ENCODE peak calls at places on chromosome 19, in six cellular contexts. W is uterus, H is PC-3, V is tibial artery, E is lower lobe of right lung, J is ascending aorta. O is an unnamed sample.

GRCh38 chr19:19338082-19338481 is 17.5 kb downstream of the MAU2 start:
- DNase-seq in J (no peak), E (no peak), V (no peak), H (peak), W (no peak), O (no peak)

GRCh38 chr19:52094526-52094925 is 1.0 kb downstream of the ZNF841 start:
- DNase-seq in W (no peak), J (no peak), E (no peak), H (no peak), V (no peak), O (no peak)

GRCh38 chr19:38264486-38265212 is at the start of gene SPINT2:
- DNase-seq in J (no peak), V (no peak), E (peak), H (no peak), W (no peak), O (no peak)

GRCh38 chr19:6010107-6010506 is 32.2 kb upstream of the RANBP3 start:
- DNase-seq in V (no peak), W (no peak), H (no peak), E (no peak), J (no peak), O (no peak)

GRCh38 chr19:44530777-44531176 is 1.3 kb upstream of the CEACAM20 start:
- DNase-seq in J (no peak), V (no peak), W (no peak), E (no peak), H (no peak), O (no peak)

GRCh38 chr19:47065242-47065641 is 16.8 kb upstream of the TMEM160 start:
- DNase-seq in H (no peak), J (no peak), E (no peak), W (no peak), V (no peak), O (no peak)

GRCh38 chr19:10751109-10751972 is 33.5 kb downstream of the DNM2 start:
- DNase-seq in E (peak), J (no peak), V (no peak), H (no peak), W (no peak), O (no peak)

GRCh38 chr19:6076675-6077463 is 33.4 kb downstream of the RFX2 start:
- DNase-seq in W (no peak), E (no peak), J (no peak), H (peak), V (no peak), O (no peak)

GRCh38 chr19:45305421-45305820 is 17.3 kb downstream of the CKM start:
- DNase-seq in W (no peak), H (no peak), J (no peak), E (no peak), V (no peak), O (no peak)

GRCh38 chr19:677601-678380 is 1.6 kb downstream of the FSTL3 start:
- DNase-seq in V (peak), W (no peak), E (no peak), H (peak), J (no peak), O (no peak)

GRCh38 chr19:341386-342127 is 3.0 kb downstream of the MIER2 start:
- DNase-seq in W (no peak), V (no peak), H (no peak), E (no peak), J (no peak), O (no peak)

GRCh38 chr19:5131866-5132561 is 163.1 kb downstream of the KDM4B start:
- DNase-seq in V (no peak), E (no peak), H (peak), J (no peak), W (no peak), O (no peak)

GRCh38 chr19:41421314-41421713 is 5.9 kb downstream of the B3GNT8 start:
- DNase-seq in H (no peak), E (no peak), J (no peak), W (no peak), V (no peak), O (no peak)

GRCh38 chr19:1183543-1184172 is 9.6 kb upstream of the SBNO2 start:
- DNase-seq in E (peak), J (no peak), W (no peak), H (peak), V (no peak), O (no peak)

GRCh38 chr19:54502518-54503048 is at the start of gene LAIR2:
- DNase-seq in J (no peak), E (no peak), W (no peak), H (no peak), V (no peak), O (no peak)

GRCh38 chr19:35534803-35535480 is 1.7 kb downstream of the GAPDHS start:
- DNase-seq in H (no peak), W (no peak), V (no peak), E (no peak), J (no peak), O (no peak)

GRCh38 chr19:35533822-35534521 is 716 bp downstream of the GAPDHS start:
- DNase-seq in H (no peak), V (no peak), J (no peak), E (peak), W (no peak), O (no peak)

GRCh38 chr19:35529241-35530218 is 1.4 kb upstream of the SBSN start:
- DNase-seq in W (no peak), V (no peak), J (no peak), H (no peak), E (no peak), O (no peak)

GRCh38 chr19:35531291-35531690 is 2.0 kb upstream of the GAPDHS start:
- DNase-seq in W (no peak), J (no peak), H (peak), E (no peak), V (no peak), O (no peak)

GRCh38 chr19:35533201-35533821 is at the start of gene GAPDHS:
- DNase-seq in V (no peak), E (no peak), W (no peak), J (no peak), H (no peak), O (no peak)
- H3K27ac ChIP-seq in V (no peak), E (no peak), W (no peak), J (no peak), H (no peak), O (no peak)

DNA sequence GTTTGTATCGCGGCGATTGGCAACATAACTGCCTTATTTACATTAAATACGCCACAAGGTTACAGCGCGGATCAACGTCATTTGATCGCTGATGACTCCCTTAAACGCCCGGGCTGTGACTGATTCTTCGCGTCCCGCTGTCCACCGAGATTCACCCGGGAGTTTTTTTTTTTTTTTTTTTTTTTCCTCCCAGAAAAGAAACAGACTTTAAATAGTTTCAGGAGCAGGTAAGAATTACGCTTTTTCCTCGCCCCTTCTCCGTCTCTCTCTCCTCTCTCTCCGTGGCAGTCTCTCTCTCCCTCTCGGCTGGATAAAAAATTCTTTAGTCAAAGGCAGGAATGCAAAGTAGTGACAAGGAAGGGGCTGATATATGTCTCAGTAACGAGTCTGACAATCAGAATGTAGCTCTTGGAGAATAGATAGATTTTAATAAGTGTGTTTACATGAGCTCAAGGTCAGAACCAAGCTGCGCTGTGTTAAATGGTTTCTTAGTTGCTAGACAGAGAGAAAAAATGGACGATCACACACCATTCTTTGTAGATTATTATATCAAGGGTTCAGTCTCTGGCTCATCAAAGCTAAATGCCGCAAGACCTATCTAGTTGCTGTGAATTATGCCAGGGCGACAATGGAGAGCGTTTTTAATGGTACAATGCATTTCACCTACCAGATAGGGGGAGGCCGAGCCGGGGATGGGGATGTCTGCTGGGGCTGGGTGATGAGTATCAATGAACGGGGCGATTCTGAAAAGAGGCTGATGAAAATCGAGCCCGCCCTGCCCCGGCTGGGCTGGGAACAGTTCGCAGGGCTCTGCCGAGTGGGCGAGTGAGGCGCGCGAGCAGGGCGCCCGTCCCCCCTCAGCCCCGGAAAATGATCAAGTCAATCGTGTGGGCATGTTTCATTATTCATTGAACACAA is 147.2 kb upstream of the ZNF536 start:
- DNase-seq in H (no peak), V (no peak), J (no peak), E (no peak), W (no peak), O (no peak)
- H3K4me3 ChIP-seq in H (peak), V (peak), J (peak), E (peak), W (no peak), O (peak)

GRCh38 chr19:13804830-13805683 is 9.8 kb downstream of the ZSWIM4 start:
- DNase-seq in J (no peak), W (no peak), E (peak), V (no peak), H (no peak), O (no peak)
- TF ChIP-seq CTCF in J (no peak), W (peak), E (peak), V (peak), H (peak), O (peak)

GRCh38 chr19:49210108-49210900 is 52.7 kb downstream of the TRPM4 start:
- DNase-seq in V (no peak), J (no peak), H (peak), W (peak), E (peak), O (no peak)
- H3K27ac ChIP-seq in V (no peak), J (no peak), H (no peak), W (no peak), E (no peak), O (no peak)

DNA sequence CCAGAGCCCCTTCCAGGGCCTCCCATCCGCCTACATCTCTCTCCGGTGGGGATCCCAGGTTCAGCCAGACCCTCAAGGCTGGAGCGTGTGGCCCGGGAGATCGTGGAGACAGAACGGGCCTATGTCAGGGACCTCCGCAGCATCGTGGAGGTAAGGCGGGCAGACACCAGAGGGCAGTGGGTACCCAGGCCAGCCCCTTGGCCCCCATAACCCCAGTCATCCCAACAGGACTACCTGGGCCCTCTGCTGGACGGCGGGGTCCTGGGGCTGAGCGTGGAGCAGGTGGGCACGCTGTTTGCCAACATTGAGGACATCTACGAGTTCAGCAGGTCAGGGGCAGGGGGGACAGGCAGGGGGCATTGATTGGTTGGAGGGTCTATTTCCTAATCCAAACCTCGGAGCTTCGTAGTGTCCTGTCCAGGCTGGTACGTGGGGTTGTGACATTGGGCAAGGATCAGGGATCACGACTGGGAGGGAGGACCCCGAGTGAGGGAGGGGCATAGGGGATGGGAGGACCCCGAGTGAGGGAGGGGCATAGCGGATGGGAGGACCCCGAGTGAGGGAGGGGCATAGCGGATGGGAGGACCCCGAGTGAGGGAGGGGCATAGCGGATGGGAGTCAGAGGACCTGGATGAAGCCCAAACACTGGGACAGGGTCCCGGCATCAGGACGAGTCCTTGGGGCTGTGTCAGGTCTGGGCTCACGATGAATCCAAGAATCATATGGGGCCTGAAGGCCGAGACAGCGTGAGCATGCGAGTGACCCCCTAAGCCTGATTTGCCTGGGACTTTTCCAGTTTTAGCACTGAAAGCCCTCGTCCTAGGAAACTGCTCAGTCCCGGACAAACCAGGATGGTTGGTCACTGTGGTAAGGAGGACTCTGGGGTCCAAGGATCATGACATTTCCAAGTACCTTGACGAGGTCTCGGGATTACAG is 2.9 kb downstream of the PLEKHG2 start:
- DNase-seq in E (no peak), W (peak), J (no peak), V (no peak), H (no peak), O (no peak)
- H3K4me3 ChIP-seq in E (peak), W (peak), J (peak), V (peak), H (no peak), O (no peak)

DNA sequence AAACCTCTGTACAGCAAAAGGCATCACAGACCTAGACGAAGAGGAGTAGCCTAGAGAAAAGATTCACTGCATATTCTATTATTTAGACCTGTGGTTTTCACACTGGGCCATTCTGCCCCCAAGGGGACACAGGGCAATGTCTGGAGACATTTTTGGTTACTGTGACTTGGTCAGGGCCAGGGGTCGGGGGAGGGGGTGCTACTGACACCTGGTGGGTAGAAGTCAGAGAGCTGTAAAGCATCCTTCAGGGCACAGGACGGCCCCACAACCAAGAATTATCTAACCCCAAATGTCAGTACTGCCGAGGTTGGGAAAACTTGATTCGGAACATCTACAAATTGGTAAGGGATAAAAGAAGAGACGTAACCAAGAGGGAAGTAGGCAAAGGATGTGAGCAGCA is 11.3 kb downstream of the ELAVL1 start:
- DNase-seq in E (no peak), W (no peak), H (no peak), V (no peak), J (no peak), O (no peak)
- TF ChIP-seq CTCF in E (no peak), W (no peak), H (peak), V (no peak), J (no peak), O (no peak)

DNA sequence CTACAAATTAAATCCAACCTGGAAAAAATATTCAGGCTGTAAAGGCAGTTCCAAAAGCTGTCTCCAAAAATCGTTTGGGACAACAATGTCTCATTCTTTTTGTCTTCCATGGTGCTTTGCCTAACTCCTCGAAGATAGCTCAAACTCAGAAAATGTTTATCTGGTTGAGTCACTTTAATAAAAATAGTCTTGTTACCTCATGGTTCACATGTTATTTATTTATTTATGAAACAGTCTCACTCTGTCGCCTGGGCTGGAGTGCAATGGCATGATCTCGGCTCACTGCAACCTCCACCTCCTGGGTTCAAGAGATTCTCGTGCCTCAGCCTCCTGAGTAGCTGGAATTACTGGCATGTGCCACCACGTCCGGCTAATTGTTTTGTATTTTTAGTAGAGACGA is 4.9 kb upstream of the BRD4 start:
- DNase-seq in E (no peak), V (peak), J (no peak), H (peak), W (no peak), O (no peak)
- H3K27ac ChIP-seq in E (no peak), V (peak), J (peak), H (peak), W (peak), O (no peak)

O was measured in dorsolateral prefrontal cortex.